ENCODE peak calls at places on chromosomes 4 and X, in nine cellular contexts. One of them, this sample, is unnamed.

GRCh38 chrX:10722804-10723364 is 102.5 kb upstream of the MID1 start:
- DNase-seq in ecto neural progenitor cell: peak
- DNase-seq in NCI-H1436: no peak
- DNase-seq in GM10248: peak
- DNase-seq in GM12865: peak
- DNase-seq in CD4-positive, alpha-beta memory T cell: peak
- DNase-seq in memory B cell: peak
- DNase-seq in endothelial cell: peak
- DNase-seq in effector CD4-positive, alpha-beta T cell: peak
- DNase-seq in this sample: peak

GRCh38 chr4:7782783-7783182 is 156.9 kb downstream of the AFAP1 start:
- DNase-seq in GM12865: peak
- DNase-seq in effector CD4-positive, alpha-beta T cell: no peak
- DNase-seq in endothelial cell: no peak
- DNase-seq in NCI-H1436: no peak
- DNase-seq in ecto neural progenitor cell: no peak
- DNase-seq in CD4-positive, alpha-beta memory T cell: no peak
- DNase-seq in memory B cell: no peak
- DNase-seq in GM10248: no peak
- DNase-seq in this sample: no peak

GRCh38 chrX:109760922-109761250 is 27.8 kb upstream of the ACSL4 start:
- DNase-seq in CD4-positive, alpha-beta memory T cell: no peak
- DNase-seq in endothelial cell: no peak
- DNase-seq in GM10248: no peak
- DNase-seq in ecto neural progenitor cell: no peak
- DNase-seq in effector CD4-positive, alpha-beta T cell: no peak
- DNase-seq in GM12865: no peak
- DNase-seq in memory B cell: no peak
- DNase-seq in NCI-H1436: no peak
- DNase-seq in this sample: no peak

GRCh38 chr4:87804871-87805270 is 5.5 kb downstream of the IBSP start:
- DNase-seq in endothelial cell: no peak
- DNase-seq in CD4-positive, alpha-beta memory T cell: no peak
- DNase-seq in memory B cell: no peak
- DNase-seq in NCI-H1436: no peak
- DNase-seq in ecto neural progenitor cell: no peak
- DNase-seq in GM10248: no peak
- DNase-seq in GM12865: no peak
- DNase-seq in effector CD4-positive, alpha-beta T cell: no peak
- DNase-seq in this sample: no peak

GRCh38 chr4:8077181-8078108 is 81.2 kb downstream of the ABLIM2 start:
- DNase-seq in GM12865: no peak
- DNase-seq in effector CD4-positive, alpha-beta T cell: no peak
- DNase-seq in NCI-H1436: no peak
- DNase-seq in GM10248: no peak
- DNase-seq in memory B cell: no peak
- DNase-seq in CD4-positive, alpha-beta memory T cell: no peak
- DNase-seq in ecto neural progenitor cell: no peak
- DNase-seq in endothelial cell: no peak
- DNase-seq in this sample: no peak

GRCh38 chrX:69028006-69028760 is 137.1 kb downstream of the PJA1 start:
- DNase-seq in effector CD4-positive, alpha-beta T cell: no peak
- DNase-seq in NCI-H1436: no peak
- DNase-seq in ecto neural progenitor cell: no peak
- DNase-seq in memory B cell: no peak
- DNase-seq in GM10248: peak
- DNase-seq in GM12865: peak
- DNase-seq in CD4-positive, alpha-beta memory T cell: no peak
- DNase-seq in endothelial cell: no peak
- DNase-seq in this sample: no peak

GRCh38 chr4:183987529-183987946 is 82.4 kb downstream of the STOX2 start:
- DNase-seq in endothelial cell: no peak
- DNase-seq in memory B cell: no peak
- DNase-seq in effector CD4-positive, alpha-beta T cell: no peak
- DNase-seq in ecto neural progenitor cell: peak
- DNase-seq in GM10248: no peak
- DNase-seq in CD4-positive, alpha-beta memory T cell: no peak
- DNase-seq in NCI-H1436: no peak
- DNase-seq in GM12865: no peak
- DNase-seq in this sample: peak

GRCh38 chr4:6475492-6476020 is 3.1 kb upstream of the PPP2R2C start:
- DNase-seq in GM12865: no peak
- DNase-seq in GM10248: no peak
- DNase-seq in NCI-H1436: no peak
- DNase-seq in ecto neural progenitor cell: peak
- DNase-seq in memory B cell: no peak
- DNase-seq in effector CD4-positive, alpha-beta T cell: no peak
- DNase-seq in endothelial cell: no peak
- DNase-seq in CD4-positive, alpha-beta memory T cell: no peak
- DNase-seq in this sample: no peak

GRCh38 chr4:163344147-163345050 is 707 bp downstream of the NPY5R start:
- DNase-seq in GM12865: no peak
- DNase-seq in effector CD4-positive, alpha-beta T cell: no peak
- DNase-seq in ecto neural progenitor cell: no peak
- DNase-seq in NCI-H1436: no peak
- DNase-seq in GM10248: no peak
- DNase-seq in memory B cell: no peak
- DNase-seq in endothelial cell: peak
- DNase-seq in CD4-positive, alpha-beta memory T cell: no peak
- DNase-seq in this sample: no peak

GRCh38 chrX:121008920-121009319 is 23.4 kb upstream of the CT47A1 start:
- DNase-seq in CD4-positive, alpha-beta memory T cell: no peak
- DNase-seq in GM12865: no peak
- DNase-seq in NCI-H1436: no peak
- DNase-seq in GM10248: no peak
- DNase-seq in effector CD4-positive, alpha-beta T cell: no peak
- DNase-seq in memory B cell: no peak
- DNase-seq in endothelial cell: no peak
- DNase-seq in ecto neural progenitor cell: no peak
- DNase-seq in this sample: no peak

GRCh38 chrX:30039768-30040167 is 175.6 kb upstream of the MAGEB2 start:
- DNase-seq in NCI-H1436: no peak
- DNase-seq in CD4-positive, alpha-beta memory T cell: no peak
- DNase-seq in effector CD4-positive, alpha-beta T cell: no peak
- DNase-seq in endothelial cell: no peak
- DNase-seq in GM12865: no peak
- DNase-seq in ecto neural progenitor cell: no peak
- DNase-seq in GM10248: no peak
- DNase-seq in memory B cell: no peak
- DNase-seq in this sample: no peak

GRCh38 chrX:102739642-102740041 is 19.1 kb downstream of the GPRASP3 start:
- DNase-seq in GM10248: no peak
- DNase-seq in GM12865: no peak
- DNase-seq in endothelial cell: no peak
- DNase-seq in memory B cell: no peak
- DNase-seq in ecto neural progenitor cell: no peak
- DNase-seq in NCI-H1436: peak
- DNase-seq in CD4-positive, alpha-beta memory T cell: no peak
- DNase-seq in effector CD4-positive, alpha-beta T cell: no peak
- DNase-seq in this sample: no peak

GRCh38 chrX:148416931-148417330 is 83.5 kb upstream of the AFF2 start:
- DNase-seq in endothelial cell: no peak
- DNase-seq in memory B cell: no peak
- DNase-seq in GM10248: no peak
- DNase-seq in CD4-positive, alpha-beta memory T cell: no peak
- DNase-seq in effector CD4-positive, alpha-beta T cell: no peak
- DNase-seq in GM12865: no peak
- DNase-seq in NCI-H1436: no peak
- DNase-seq in ecto neural progenitor cell: no peak
- DNase-seq in this sample: no peak

GRCh38 chr4:71460368-71460767 is 121.5 kb downstream of the SLC4A4 start:
- DNase-seq in GM12865: no peak
- DNase-seq in ecto neural progenitor cell: no peak
- DNase-seq in memory B cell: no peak
- DNase-seq in effector CD4-positive, alpha-beta T cell: no peak
- DNase-seq in NCI-H1436: no peak
- DNase-seq in CD4-positive, alpha-beta memory T cell: no peak
- DNase-seq in GM10248: no peak
- DNase-seq in endothelial cell: no peak
- DNase-seq in this sample: peak

GRCh38 chr4:68271851-68272756 is 26.6 kb upstream of the TMPRSS11B start:
- DNase-seq in memory B cell: peak
- DNase-seq in GM10248: peak
- DNase-seq in CD4-positive, alpha-beta memory T cell: peak
- DNase-seq in endothelial cell: peak
- DNase-seq in ecto neural progenitor cell: no peak
- DNase-seq in effector CD4-positive, alpha-beta T cell: no peak
- DNase-seq in NCI-H1436: peak
- DNase-seq in GM12865: peak
- DNase-seq in this sample: peak

GRCh38 chrX:136148391-136148790 is 1.1 kb downstream of the FHL1 start:
- DNase-seq in ecto neural progenitor cell: no peak
- DNase-seq in endothelial cell: no peak
- DNase-seq in GM12865: no peak
- DNase-seq in NCI-H1436: no peak
- DNase-seq in GM10248: no peak
- DNase-seq in CD4-positive, alpha-beta memory T cell: no peak
- DNase-seq in effector CD4-positive, alpha-beta T cell: no peak
- DNase-seq in memory B cell: no peak
- DNase-seq in this sample: no peak

GRCh38 chr4:72631296-72631695 is 62.3 kb upstream of the ADAMTS3 start:
- DNase-seq in memory B cell: no peak
- DNase-seq in ecto neural progenitor cell: no peak
- DNase-seq in GM10248: no peak
- DNase-seq in endothelial cell: no peak
- DNase-seq in NCI-H1436: no peak
- DNase-seq in CD4-positive, alpha-beta memory T cell: no peak
- DNase-seq in effector CD4-positive, alpha-beta T cell: no peak
- DNase-seq in GM12865: no peak
- DNase-seq in this sample: no peak

GRCh38 chrX:84186603-84187358 is 1.2 kb downstream of the RPS6KA6 start:
- DNase-seq in ecto neural progenitor cell: no peak
- DNase-seq in GM10248: no peak
- DNase-seq in effector CD4-positive, alpha-beta T cell: no peak
- DNase-seq in NCI-H1436: no peak
- DNase-seq in endothelial cell: peak
- DNase-seq in GM12865: no peak
- DNase-seq in memory B cell: peak
- DNase-seq in CD4-positive, alpha-beta memory T cell: no peak
- DNase-seq in this sample: no peak

GRCh38 chrX:115616943-115617563 is 56.1 kb downstream of the PLS3 start:
- DNase-seq in GM12865: peak
- DNase-seq in GM10248: peak
- DNase-seq in memory B cell: no peak
- DNase-seq in CD4-positive, alpha-beta memory T cell: no peak
- DNase-seq in endothelial cell: no peak
- DNase-seq in NCI-H1436: no peak
- DNase-seq in ecto neural progenitor cell: no peak
- DNase-seq in effector CD4-positive, alpha-beta T cell: no peak
- DNase-seq in this sample: no peak

GRCh38 chrX:27715610-27716009 is 92.2 kb upstream of the MAGEB10 start:
- DNase-seq in endothelial cell: no peak
- DNase-seq in GM10248: no peak
- DNase-seq in ecto neural progenitor cell: no peak
- DNase-seq in NCI-H1436: no peak
- DNase-seq in memory B cell: no peak
- DNase-seq in GM12865: no peak
- DNase-seq in effector CD4-positive, alpha-beta T cell: no peak
- DNase-seq in CD4-positive, alpha-beta memory T cell: no peak
- DNase-seq in this sample: no peak

GRCh38 chr4:17561195-17561909 is 15.6 kb upstream of the LAP3 start:
- DNase-seq in effector CD4-positive, alpha-beta T cell: no peak
- DNase-seq in GM12865: no peak
- DNase-seq in GM10248: no peak
- DNase-seq in memory B cell: no peak
- DNase-seq in endothelial cell: no peak
- DNase-seq in ecto neural progenitor cell: no peak
- DNase-seq in NCI-H1436: no peak
- DNase-seq in CD4-positive, alpha-beta memory T cell: no peak
- DNase-seq in this sample: no peak

GRCh38 chrX:103464774-103465117 is 54.5 kb downstream of the RAB40A start:
- DNase-seq in CD4-positive, alpha-beta memory T cell: peak
- DNase-seq in memory B cell: peak
- DNase-seq in ecto neural progenitor cell: peak
- DNase-seq in GM10248: peak
- DNase-seq in GM12865: peak
- DNase-seq in effector CD4-positive, alpha-beta T cell: peak
- DNase-seq in endothelial cell: peak
- DNase-seq in NCI-H1436: peak
- DNase-seq in this sample: peak

GRCh38 chr4:167550021-167550420 is 315.7 kb upstream of the SPOCK3 start:
- DNase-seq in effector CD4-positive, alpha-beta T cell: no peak
- DNase-seq in GM12865: no peak
- DNase-seq in memory B cell: no peak
- DNase-seq in NCI-H1436: no peak
- DNase-seq in ecto neural progenitor cell: no peak
- DNase-seq in endothelial cell: no peak
- DNase-seq in CD4-positive, alpha-beta memory T cell: no peak
- DNase-seq in GM10248: no peak
- DNase-seq in this sample: no peak

GRCh38 chr4:182600093-182600492 is 317.1 kb downstream of the DCTD start:
- DNase-seq in GM12865: no peak
- DNase-seq in CD4-positive, alpha-beta memory T cell: no peak
- DNase-seq in memory B cell: no peak
- DNase-seq in NCI-H1436: peak
- DNase-seq in effector CD4-positive, alpha-beta T cell: no peak
- DNase-seq in endothelial cell: no peak
- DNase-seq in ecto neural progenitor cell: no peak
- DNase-seq in GM10248: no peak
- DNase-seq in this sample: peak

GRCh38 chr4:40305329-40306193 is 29.6 kb upstream of the CHRNA9 start:
- DNase-seq in GM10248: peak
- DNase-seq in CD4-positive, alpha-beta memory T cell: peak
- DNase-seq in endothelial cell: no peak
- DNase-seq in memory B cell: peak
- DNase-seq in GM12865: peak
- DNase-seq in ecto neural progenitor cell: no peak
- DNase-seq in NCI-H1436: no peak
- DNase-seq in effector CD4-positive, alpha-beta T cell: no peak
- DNase-seq in this sample: no peak

GRCh38 chrX:94831364-94831763 is 1157.4 kb downstream of the FAM133A start:
- DNase-seq in ecto neural progenitor cell: no peak
- DNase-seq in CD4-positive, alpha-beta memory T cell: no peak
- DNase-seq in GM10248: no peak
- DNase-seq in memory B cell: no peak
- DNase-seq in NCI-H1436: peak
- DNase-seq in endothelial cell: no peak
- DNase-seq in effector CD4-positive, alpha-beta T cell: no peak
- DNase-seq in GM12865: no peak
- DNase-seq in this sample: peak

GRCh38 chr4:76310683-76311082 is 4.2 kb downstream of the STBD1 start:
- DNase-seq in NCI-H1436: no peak
- DNase-seq in memory B cell: no peak
- DNase-seq in GM12865: no peak
- DNase-seq in GM10248: no peak
- DNase-seq in CD4-positive, alpha-beta memory T cell: no peak
- DNase-seq in ecto neural progenitor cell: no peak
- DNase-seq in effector CD4-positive, alpha-beta T cell: no peak
- DNase-seq in endothelial cell: no peak
- DNase-seq in this sample: no peak

GRCh38 chrX:40205471-40205870 is 107.7 kb upstream of the BCOR start:
- DNase-seq in GM10248: no peak
- DNase-seq in GM12865: no peak
- DNase-seq in CD4-positive, alpha-beta memory T cell: no peak
- DNase-seq in ecto neural progenitor cell: no peak
- DNase-seq in NCI-H1436: peak
- DNase-seq in memory B cell: no peak
- DNase-seq in effector CD4-positive, alpha-beta T cell: no peak
- DNase-seq in endothelial cell: no peak
- DNase-seq in this sample: no peak

GRCh38 chr4:38011484-38012162 is 51.4 kb downstream of the PTTG2 start:
- DNase-seq in effector CD4-positive, alpha-beta T cell: no peak
- DNase-seq in memory B cell: no peak
- DNase-seq in CD4-positive, alpha-beta memory T cell: no peak
- DNase-seq in ecto neural progenitor cell: no peak
- DNase-seq in GM12865: no peak
- DNase-seq in GM10248: no peak
- DNase-seq in NCI-H1436: no peak
- DNase-seq in endothelial cell: no peak
- DNase-seq in this sample: no peak

GRCh38 chr4:78336093-78336943 is 215.3 kb upstream of the ANXA3 start:
- DNase-seq in effector CD4-positive, alpha-beta T cell: no peak
- DNase-seq in NCI-H1436: no peak
- DNase-seq in endothelial cell: no peak
- DNase-seq in GM10248: no peak
- DNase-seq in memory B cell: no peak
- DNase-seq in GM12865: no peak
- DNase-seq in ecto neural progenitor cell: no peak
- DNase-seq in CD4-positive, alpha-beta memory T cell: no peak
- DNase-seq in this sample: no peak

GRCh38 chr4:155881555-155881954 is 15.5 kb upstream of the ASIC5 start:
- DNase-seq in CD4-positive, alpha-beta memory T cell: no peak
- DNase-seq in ecto neural progenitor cell: no peak
- DNase-seq in GM10248: peak
- DNase-seq in endothelial cell: no peak
- DNase-seq in NCI-H1436: no peak
- DNase-seq in memory B cell: no peak
- DNase-seq in GM12865: peak
- DNase-seq in effector CD4-positive, alpha-beta T cell: no peak
- DNase-seq in this sample: no peak

This sample was measured in NCI-H2081.